ENCODE peak calls at places on chromosomes 6 and 20, in nine cellular contexts. One of them, this sample, is unnamed.
A peak's percentile ranks its signal among the peaks of the same experiment; 100 is the strongest.

GRCh38 chr20:37711987-37712961 is 18.4 kb downstream of the CTNNBL1 start:
- DNase-seq in NCI-H1092: peak; percentile 79
- DNase-seq in GM12878: no peak
- DNase-seq in HCT116: no peak
- DNase-seq in DND-41: no peak
- DNase-seq in NCI-H446 treated with DMSO at 0.1 percent for 48 hours: peak; percentile 40
- DNase-seq in neural crest cell: no peak
- DNase-seq in activated CD4-positive, alpha-beta T cell treated with anti-CD3 and anti-CD28 coated beads, Interleukin-2, amount 50 U/mL, for 24 hours: no peak
- DNase-seq in astrocyte of the spinal cord: no peak
- DNase-seq in this sample: no peak

GRCh38 chr6:150373260-150373701 is 4.5 kb downstream of the IYD start:
- DNase-seq in NCI-H1092: no peak
- DNase-seq in GM12878: no peak
- DNase-seq in HCT116: no peak
- DNase-seq in DND-41: no peak
- DNase-seq in NCI-H446 treated with DMSO at 0.1 percent for 48 hours: no peak
- DNase-seq in neural crest cell: no peak
- DNase-seq in activated CD4-positive, alpha-beta T cell treated with anti-CD3 and anti-CD28 coated beads, Interleukin-2, amount 50 U/mL, for 24 hours: no peak
- DNase-seq in astrocyte of the spinal cord: peak; percentile 40
- DNase-seq in this sample: no peak

GRCh38 chr6:119350202-119351004 is 842 bp upstream of the MAN1A1 start:
- DNase-seq in NCI-H1092: no peak
- DNase-seq in GM12878: no peak
- DNase-seq in HCT116: peak; percentile 48
- DNase-seq in DND-41: no peak
- DNase-seq in NCI-H446 treated with DMSO at 0.1 percent for 48 hours: no peak
- DNase-seq in neural crest cell: no peak
- DNase-seq in activated CD4-positive, alpha-beta T cell treated with anti-CD3 and anti-CD28 coated beads, Interleukin-2, amount 50 U/mL, for 24 hours: no peak
- DNase-seq in astrocyte of the spinal cord: peak; percentile 78
- DNase-seq in this sample: peak; percentile 63

GRCh38 chr20:32070690-32071213 is 18.7 kb downstream of the HCK start:
- DNase-seq in NCI-H1092: no peak
- DNase-seq in GM12878: no peak
- DNase-seq in HCT116: no peak
- DNase-seq in DND-41: no peak
- DNase-seq in NCI-H446 treated with DMSO at 0.1 percent for 48 hours: no peak
- DNase-seq in neural crest cell: no peak
- DNase-seq in activated CD4-positive, alpha-beta T cell treated with anti-CD3 and anti-CD28 coated beads, Interleukin-2, amount 50 U/mL, for 24 hours: no peak
- DNase-seq in astrocyte of the spinal cord: no peak
- DNase-seq in this sample: no peak

GRCh38 chr6:116287668-116288282 is 8.0 kb upstream of the TSPYL1 start:
- DNase-seq in NCI-H1092: no peak
- DNase-seq in GM12878: no peak
- DNase-seq in HCT116: peak; percentile 51
- DNase-seq in DND-41: no peak
- DNase-seq in NCI-H446 treated with DMSO at 0.1 percent for 48 hours: peak; percentile 16
- DNase-seq in neural crest cell: no peak
- DNase-seq in activated CD4-positive, alpha-beta T cell treated with anti-CD3 and anti-CD28 coated beads, Interleukin-2, amount 50 U/mL, for 24 hours: no peak
- DNase-seq in astrocyte of the spinal cord: peak; percentile 69
- DNase-seq in this sample: no peak

GRCh38 chr6:71139249-71139648 is 149.4 kb upstream of the OGFRL1 start:
- DNase-seq in NCI-H1092: no peak
- DNase-seq in GM12878: no peak
- DNase-seq in HCT116: no peak
- DNase-seq in DND-41: no peak
- DNase-seq in NCI-H446 treated with DMSO at 0.1 percent for 48 hours: no peak
- DNase-seq in neural crest cell: no peak
- DNase-seq in activated CD4-positive, alpha-beta T cell treated with anti-CD3 and anti-CD28 coated beads, Interleukin-2, amount 50 U/mL, for 24 hours: no peak
- DNase-seq in astrocyte of the spinal cord: peak; percentile 73
- DNase-seq in this sample: no peak

GRCh38 chr6:111871207-111871606 is 2.0 kb downstream of the FYN start:
- DNase-seq in NCI-H1092: no peak
- DNase-seq in GM12878: no peak
- DNase-seq in HCT116: no peak
- DNase-seq in DND-41: peak; percentile 83
- DNase-seq in NCI-H446 treated with DMSO at 0.1 percent for 48 hours: no peak
- DNase-seq in neural crest cell: no peak
- DNase-seq in activated CD4-positive, alpha-beta T cell treated with anti-CD3 and anti-CD28 coated beads, Interleukin-2, amount 50 U/mL, for 24 hours: no peak
- DNase-seq in astrocyte of the spinal cord: no peak
- DNase-seq in this sample: no peak

GRCh38 chr6:53648571-53648970 is 17.0 kb downstream of the KLHL31 start:
- DNase-seq in NCI-H1092: no peak
- DNase-seq in GM12878: no peak
- DNase-seq in HCT116: no peak
- DNase-seq in DND-41: no peak
- DNase-seq in NCI-H446 treated with DMSO at 0.1 percent for 48 hours: no peak
- DNase-seq in neural crest cell: no peak
- DNase-seq in activated CD4-positive, alpha-beta T cell treated with anti-CD3 and anti-CD28 coated beads, Interleukin-2, amount 50 U/mL, for 24 hours: no peak
- DNase-seq in astrocyte of the spinal cord: no peak
- DNase-seq in this sample: no peak

GRCh38 chr6:111646942-111647341 is 41.3 kb upstream of the TRAF3IP2 start:
- DNase-seq in NCI-H1092: no peak
- DNase-seq in GM12878: no peak
- DNase-seq in HCT116: no peak
- DNase-seq in DND-41: no peak
- DNase-seq in NCI-H446 treated with DMSO at 0.1 percent for 48 hours: no peak
- DNase-seq in neural crest cell: no peak
- DNase-seq in activated CD4-positive, alpha-beta T cell treated with anti-CD3 and anti-CD28 coated beads, Interleukin-2, amount 50 U/mL, for 24 hours: no peak
- DNase-seq in astrocyte of the spinal cord: peak; percentile 31
- DNase-seq in this sample: no peak

GRCh38 chr6:135212020-135212806 is 31.1 kb downstream of the MYB start:
- DNase-seq in NCI-H1092: no peak
- DNase-seq in GM12878: no peak
- DNase-seq in HCT116: no peak
- DNase-seq in DND-41: no peak
- DNase-seq in NCI-H446 treated with DMSO at 0.1 percent for 48 hours: no peak
- DNase-seq in neural crest cell: no peak
- DNase-seq in activated CD4-positive, alpha-beta T cell treated with anti-CD3 and anti-CD28 coated beads, Interleukin-2, amount 50 U/mL, for 24 hours: no peak
- DNase-seq in astrocyte of the spinal cord: peak; percentile 26
- DNase-seq in this sample: no peak

GRCh38 chr20:1761116-1761515 is 103.5 kb upstream of the SIRPG start:
- DNase-seq in NCI-H1092: no peak
- DNase-seq in GM12878: no peak
- DNase-seq in HCT116: peak; percentile 13
- DNase-seq in DND-41: no peak
- DNase-seq in NCI-H446 treated with DMSO at 0.1 percent for 48 hours: no peak
- DNase-seq in neural crest cell: no peak
- DNase-seq in activated CD4-positive, alpha-beta T cell treated with anti-CD3 and anti-CD28 coated beads, Interleukin-2, amount 50 U/mL, for 24 hours: no peak
- DNase-seq in astrocyte of the spinal cord: peak; percentile 41
- DNase-seq in this sample: no peak

GRCh38 chr6:123520208-123520607 is 116.5 kb downstream of the TRDN start:
- DNase-seq in NCI-H1092: no peak
- DNase-seq in GM12878: no peak
- DNase-seq in HCT116: no peak
- DNase-seq in DND-41: no peak
- DNase-seq in NCI-H446 treated with DMSO at 0.1 percent for 48 hours: no peak
- DNase-seq in neural crest cell: no peak
- DNase-seq in activated CD4-positive, alpha-beta T cell treated with anti-CD3 and anti-CD28 coated beads, Interleukin-2, amount 50 U/mL, for 24 hours: no peak
- DNase-seq in astrocyte of the spinal cord: no peak
- DNase-seq in this sample: no peak

GRCh38 chr6:211856-212497 is 80.3 kb upstream of the DUSP22 start:
- DNase-seq in NCI-H1092: no peak
- DNase-seq in GM12878: no peak
- DNase-seq in HCT116: no peak
- DNase-seq in DND-41: no peak
- DNase-seq in NCI-H446 treated with DMSO at 0.1 percent for 48 hours: no peak
- DNase-seq in neural crest cell: no peak
- DNase-seq in activated CD4-positive, alpha-beta T cell treated with anti-CD3 and anti-CD28 coated beads, Interleukin-2, amount 50 U/mL, for 24 hours: no peak
- DNase-seq in astrocyte of the spinal cord: no peak
- DNase-seq in this sample: no peak

GRCh38 chr6:141989706-141989959 is 143.1 kb upstream of the GJE1 start:
- DNase-seq in NCI-H1092: no peak
- DNase-seq in GM12878: no peak
- DNase-seq in HCT116: no peak
- DNase-seq in DND-41: no peak
- DNase-seq in NCI-H446 treated with DMSO at 0.1 percent for 48 hours: no peak
- DNase-seq in neural crest cell: no peak
- DNase-seq in activated CD4-positive, alpha-beta T cell treated with anti-CD3 and anti-CD28 coated beads, Interleukin-2, amount 50 U/mL, for 24 hours: no peak
- DNase-seq in astrocyte of the spinal cord: no peak
- DNase-seq in this sample: no peak

GRCh38 chr6:140660295-140660694 is 1285.8 kb upstream of the CITED2 start:
- DNase-seq in NCI-H1092: no peak
- DNase-seq in GM12878: no peak
- DNase-seq in HCT116: no peak
- DNase-seq in DND-41: no peak
- DNase-seq in NCI-H446 treated with DMSO at 0.1 percent for 48 hours: no peak
- DNase-seq in neural crest cell: no peak
- DNase-seq in activated CD4-positive, alpha-beta T cell treated with anti-CD3 and anti-CD28 coated beads, Interleukin-2, amount 50 U/mL, for 24 hours: no peak
- DNase-seq in astrocyte of the spinal cord: peak; percentile 22
- DNase-seq in this sample: no peak

GRCh38 chr6:154370545-154370944 is 13.9 kb upstream of the IPCEF1 start:
- DNase-seq in NCI-H1092: no peak
- DNase-seq in GM12878: no peak
- DNase-seq in HCT116: peak; percentile 18
- DNase-seq in DND-41: no peak
- DNase-seq in NCI-H446 treated with DMSO at 0.1 percent for 48 hours: no peak
- DNase-seq in neural crest cell: no peak
- DNase-seq in activated CD4-positive, alpha-beta T cell treated with anti-CD3 and anti-CD28 coated beads, Interleukin-2, amount 50 U/mL, for 24 hours: no peak
- DNase-seq in astrocyte of the spinal cord: peak; percentile 47
- DNase-seq in this sample: no peak

GRCh38 chr6:4797590-4797989 is 21.4 kb downstream of the CDYL start:
- DNase-seq in NCI-H1092: no peak
- DNase-seq in GM12878: no peak
- DNase-seq in HCT116: no peak
- DNase-seq in DND-41: no peak
- DNase-seq in NCI-H446 treated with DMSO at 0.1 percent for 48 hours: no peak
- DNase-seq in neural crest cell: no peak
- DNase-seq in activated CD4-positive, alpha-beta T cell treated with anti-CD3 and anti-CD28 coated beads, Interleukin-2, amount 50 U/mL, for 24 hours: no peak
- DNase-seq in astrocyte of the spinal cord: no peak
- DNase-seq in this sample: no peak

GRCh38 chr6:30955367-30956042 is 14.7 kb downstream of the MUCL3 start:
- DNase-seq in NCI-H1092: no peak
- DNase-seq in GM12878: peak; percentile 15
- DNase-seq in HCT116: no peak
- DNase-seq in DND-41: peak; percentile 80
- DNase-seq in NCI-H446 treated with DMSO at 0.1 percent for 48 hours: no peak
- DNase-seq in neural crest cell: peak; percentile 37
- DNase-seq in activated CD4-positive, alpha-beta T cell treated with anti-CD3 and anti-CD28 coated beads, Interleukin-2, amount 50 U/mL, for 24 hours: peak; percentile 55
- DNase-seq in astrocyte of the spinal cord: peak; percentile 12
- DNase-seq in this sample: peak; percentile 92

GRCh38 chr6:138450445-138450844 is 46.4 kb downstream of the HEBP2 start:
- DNase-seq in NCI-H1092: no peak
- DNase-seq in GM12878: peak; percentile 23
- DNase-seq in HCT116: no peak
- DNase-seq in DND-41: no peak
- DNase-seq in NCI-H446 treated with DMSO at 0.1 percent for 48 hours: no peak
- DNase-seq in neural crest cell: no peak
- DNase-seq in activated CD4-positive, alpha-beta T cell treated with anti-CD3 and anti-CD28 coated beads, Interleukin-2, amount 50 U/mL, for 24 hours: no peak
- DNase-seq in astrocyte of the spinal cord: no peak
- DNase-seq in this sample: no peak

GRCh38 chr20:38920411-38920810 is 5.8 kb upstream of the FAM83D start:
- DNase-seq in NCI-H1092: no peak
- DNase-seq in GM12878: no peak
- DNase-seq in HCT116: no peak
- DNase-seq in DND-41: no peak
- DNase-seq in NCI-H446 treated with DMSO at 0.1 percent for 48 hours: no peak
- DNase-seq in neural crest cell: no peak
- DNase-seq in activated CD4-positive, alpha-beta T cell treated with anti-CD3 and anti-CD28 coated beads, Interleukin-2, amount 50 U/mL, for 24 hours: no peak
- DNase-seq in astrocyte of the spinal cord: no peak
- DNase-seq in this sample: no peak

GRCh38 chr6:11033825-11034224 is 10.3 kb downstream of the ELOVL2 start:
- DNase-seq in NCI-H1092: no peak
- DNase-seq in GM12878: no peak
- DNase-seq in HCT116: no peak
- DNase-seq in DND-41: no peak
- DNase-seq in NCI-H446 treated with DMSO at 0.1 percent for 48 hours: no peak
- DNase-seq in neural crest cell: no peak
- DNase-seq in activated CD4-positive, alpha-beta T cell treated with anti-CD3 and anti-CD28 coated beads, Interleukin-2, amount 50 U/mL, for 24 hours: no peak
- DNase-seq in astrocyte of the spinal cord: peak; percentile 51
- DNase-seq in this sample: no peak

GRCh38 chr20:32165836-32166545 is 41.6 kb downstream of the PLAGL2 start:
- DNase-seq in NCI-H1092: no peak
- DNase-seq in GM12878: no peak
- DNase-seq in HCT116: no peak
- DNase-seq in DND-41: no peak
- DNase-seq in NCI-H446 treated with DMSO at 0.1 percent for 48 hours: no peak
- DNase-seq in neural crest cell: no peak
- DNase-seq in activated CD4-positive, alpha-beta T cell treated with anti-CD3 and anti-CD28 coated beads, Interleukin-2, amount 50 U/mL, for 24 hours: no peak
- DNase-seq in astrocyte of the spinal cord: no peak
- DNase-seq in this sample: no peak

GRCh38 chr6:65819152-65819551 is 112.1 kb upstream of the EYS start:
- DNase-seq in NCI-H1092: no peak
- DNase-seq in GM12878: no peak
- DNase-seq in HCT116: no peak
- DNase-seq in DND-41: no peak
- DNase-seq in NCI-H446 treated with DMSO at 0.1 percent for 48 hours: no peak
- DNase-seq in neural crest cell: no peak
- DNase-seq in activated CD4-positive, alpha-beta T cell treated with anti-CD3 and anti-CD28 coated beads, Interleukin-2, amount 50 U/mL, for 24 hours: no peak
- DNase-seq in astrocyte of the spinal cord: no peak
- DNase-seq in this sample: no peak

GRCh38 chr20:25011261-25011660 is 18.7 kb upstream of the APMAP start:
- DNase-seq in NCI-H1092: no peak
- DNase-seq in GM12878: no peak
- DNase-seq in HCT116: no peak
- DNase-seq in DND-41: no peak
- DNase-seq in NCI-H446 treated with DMSO at 0.1 percent for 48 hours: no peak
- DNase-seq in neural crest cell: no peak
- DNase-seq in activated CD4-positive, alpha-beta T cell treated with anti-CD3 and anti-CD28 coated beads, Interleukin-2, amount 50 U/mL, for 24 hours: no peak
- DNase-seq in astrocyte of the spinal cord: no peak
- DNase-seq in this sample: no peak

GRCh38 chr6:28220164-28221133 is 4.6 kb upstream of the ZSCAN9 start:
- DNase-seq in NCI-H1092: no peak
- DNase-seq in GM12878: no peak
- DNase-seq in HCT116: no peak
- DNase-seq in DND-41: no peak
- DNase-seq in NCI-H446 treated with DMSO at 0.1 percent for 48 hours: no peak
- DNase-seq in neural crest cell: no peak
- DNase-seq in activated CD4-positive, alpha-beta T cell treated with anti-CD3 and anti-CD28 coated beads, Interleukin-2, amount 50 U/mL, for 24 hours: no peak
- DNase-seq in astrocyte of the spinal cord: no peak
- DNase-seq in this sample: no peak

GRCh38 chr6:11918021-11918738 is 93.9 kb upstream of the HIVEP1 start:
- DNase-seq in NCI-H1092: no peak
- DNase-seq in GM12878: no peak
- DNase-seq in HCT116: no peak
- DNase-seq in DND-41: no peak
- DNase-seq in NCI-H446 treated with DMSO at 0.1 percent for 48 hours: peak; percentile 11
- DNase-seq in neural crest cell: no peak
- DNase-seq in activated CD4-positive, alpha-beta T cell treated with anti-CD3 and anti-CD28 coated beads, Interleukin-2, amount 50 U/mL, for 24 hours: no peak
- DNase-seq in astrocyte of the spinal cord: peak; percentile 88
- DNase-seq in this sample: no peak

GRCh38 chr20:35742741-35743523 is 872 bp upstream of the RBM39 start:
- DNase-seq in NCI-H1092: no peak
- DNase-seq in GM12878: peak; percentile 59
- DNase-seq in HCT116: no peak
- DNase-seq in DND-41: no peak
- DNase-seq in NCI-H446 treated with DMSO at 0.1 percent for 48 hours: no peak
- DNase-seq in neural crest cell: no peak
- DNase-seq in activated CD4-positive, alpha-beta T cell treated with anti-CD3 and anti-CD28 coated beads, Interleukin-2, amount 50 U/mL, for 24 hours: no peak
- DNase-seq in astrocyte of the spinal cord: peak; percentile 53
- DNase-seq in this sample: peak; percentile 55

GRCh38 chr6:136737343-136738177 is 54.7 kb downstream of the MAP3K5 start:
- DNase-seq in NCI-H1092: no peak
- DNase-seq in GM12878: no peak
- DNase-seq in HCT116: no peak
- DNase-seq in DND-41: no peak
- DNase-seq in NCI-H446 treated with DMSO at 0.1 percent for 48 hours: no peak
- DNase-seq in neural crest cell: no peak
- DNase-seq in activated CD4-positive, alpha-beta T cell treated with anti-CD3 and anti-CD28 coated beads, Interleukin-2, amount 50 U/mL, for 24 hours: no peak
- DNase-seq in astrocyte of the spinal cord: peak; percentile 18
- DNase-seq in this sample: no peak

GRCh38 chr20:6857929-6858328 is 90.4 kb downstream of the BMP2 start:
- DNase-seq in NCI-H1092: no peak
- DNase-seq in GM12878: no peak
- DNase-seq in HCT116: no peak
- DNase-seq in DND-41: no peak
- DNase-seq in NCI-H446 treated with DMSO at 0.1 percent for 48 hours: no peak
- DNase-seq in neural crest cell: no peak
- DNase-seq in activated CD4-positive, alpha-beta T cell treated with anti-CD3 and anti-CD28 coated beads, Interleukin-2, amount 50 U/mL, for 24 hours: no peak
- DNase-seq in astrocyte of the spinal cord: no peak
- DNase-seq in this sample: no peak

GRCh38 chr6:181049-181654 is 111.1 kb upstream of the DUSP22 start:
- DNase-seq in NCI-H1092: no peak
- DNase-seq in GM12878: peak; percentile 65
- DNase-seq in HCT116: no peak
- DNase-seq in DND-41: no peak
- DNase-seq in NCI-H446 treated with DMSO at 0.1 percent for 48 hours: no peak
- DNase-seq in neural crest cell: no peak
- DNase-seq in activated CD4-positive, alpha-beta T cell treated with anti-CD3 and anti-CD28 coated beads, Interleukin-2, amount 50 U/mL, for 24 hours: no peak
- DNase-seq in astrocyte of the spinal cord: no peak
- DNase-seq in this sample: peak; percentile 62

GRCh38 chr6:110629153-110629552 is 152.7 kb upstream of the SLC22A16 start:
- DNase-seq in NCI-H1092: no peak
- DNase-seq in GM12878: no peak
- DNase-seq in HCT116: no peak
- DNase-seq in DND-41: no peak
- DNase-seq in NCI-H446 treated with DMSO at 0.1 percent for 48 hours: no peak
- DNase-seq in neural crest cell: no peak
- DNase-seq in activated CD4-positive, alpha-beta T cell treated with anti-CD3 and anti-CD28 coated beads, Interleukin-2, amount 50 U/mL, for 24 hours: no peak
- DNase-seq in astrocyte of the spinal cord: no peak
- DNase-seq in this sample: no peak